ENCODE peak calls at places on chromosomes 11 and 22, in six cellular contexts. One of them, this sample, is unnamed.

GRCh38 chr11:201936-202335 is 5.3 kb downstream of the BET1L start:
- DNase-seq in psoas muscle: no peak
- DNase-seq in brain microvascular endothelial cell: no peak
- DNase-seq in GM23248: no peak
- DNase-seq in fibroblast of villous mesenchyme: no peak
- DNase-seq in esophagus squamous epithelium: no peak
- DNase-seq in this sample: no peak

GRCh38 chr11:96538104-96538503 is 148.3 kb downstream of the JRKL start:
- DNase-seq in psoas muscle: no peak
- DNase-seq in brain microvascular endothelial cell: no peak
- DNase-seq in GM23248: no peak
- DNase-seq in fibroblast of villous mesenchyme: no peak
- DNase-seq in esophagus squamous epithelium: no peak
- DNase-seq in this sample: no peak

GRCh38 chr22:49320714-49321476 is 506.8 kb downstream of the BRD1 start:
- DNase-seq in psoas muscle: no peak
- DNase-seq in brain microvascular endothelial cell: no peak
- DNase-seq in GM23248: no peak
- DNase-seq in fibroblast of villous mesenchyme: no peak
- DNase-seq in esophagus squamous epithelium: no peak
- DNase-seq in this sample: peak

GRCh38 chr22:36397081-36397766 is 9.5 kb upstream of the MYH9 start:
- DNase-seq in psoas muscle: no peak
- DNase-seq in brain microvascular endothelial cell: peak
- DNase-seq in GM23248: peak
- DNase-seq in fibroblast of villous mesenchyme: peak
- DNase-seq in esophagus squamous epithelium: no peak
- DNase-seq in this sample: no peak

GRCh38 chr11:93842461-93842860 is 8.0 kb downstream of the VSTM5 start:
- DNase-seq in psoas muscle: no peak
- DNase-seq in brain microvascular endothelial cell: peak
- DNase-seq in GM23248: peak
- DNase-seq in fibroblast of villous mesenchyme: no peak
- DNase-seq in esophagus squamous epithelium: no peak
- DNase-seq in this sample: no peak

GRCh38 chr11:3984896-3985295 is 109.7 kb upstream of the RRM1 start:
- DNase-seq in psoas muscle: no peak
- DNase-seq in brain microvascular endothelial cell: no peak
- DNase-seq in GM23248: no peak
- DNase-seq in fibroblast of villous mesenchyme: peak
- DNase-seq in esophagus squamous epithelium: no peak
- DNase-seq in this sample: no peak

GRCh38 chr11:110317516-110317932 is 21.1 kb upstream of the RDX start:
- DNase-seq in psoas muscle: no peak
- DNase-seq in brain microvascular endothelial cell: peak
- DNase-seq in GM23248: peak
- DNase-seq in fibroblast of villous mesenchyme: peak
- DNase-seq in esophagus squamous epithelium: no peak
- DNase-seq in this sample: no peak

GRCh38 chr11:67416416-67417335 is 1.2 kb downstream of the CARNS1 start:
- DNase-seq in psoas muscle: no peak
- DNase-seq in brain microvascular endothelial cell: no peak
- DNase-seq in GM23248: peak
- DNase-seq in fibroblast of villous mesenchyme: no peak
- DNase-seq in esophagus squamous epithelium: no peak
- DNase-seq in this sample: no peak

GRCh38 chr22:40588726-40589125 is 47.8 kb downstream of the MRTFA start:
- DNase-seq in psoas muscle: no peak
- DNase-seq in brain microvascular endothelial cell: peak
- DNase-seq in GM23248: peak
- DNase-seq in fibroblast of villous mesenchyme: peak
- DNase-seq in esophagus squamous epithelium: no peak
- DNase-seq in this sample: no peak

GRCh38 chr11:46677169-46677568 is 23.2 kb downstream of the ARHGAP1 start:
- DNase-seq in psoas muscle: no peak
- DNase-seq in brain microvascular endothelial cell: no peak
- DNase-seq in GM23248: no peak
- DNase-seq in fibroblast of villous mesenchyme: no peak
- DNase-seq in esophagus squamous epithelium: no peak
- DNase-seq in this sample: no peak

GRCh38 chr22:43210631-43211515 is 23.9 kb upstream of the TTLL12 start:
- DNase-seq in psoas muscle: no peak
- DNase-seq in brain microvascular endothelial cell: no peak
- DNase-seq in GM23248: no peak
- DNase-seq in fibroblast of villous mesenchyme: no peak
- DNase-seq in esophagus squamous epithelium: no peak
- DNase-seq in this sample: no peak

GRCh38 chr11:127943763-127944162 is 643.6 kb downstream of the ETS1 start:
- DNase-seq in psoas muscle: no peak
- DNase-seq in brain microvascular endothelial cell: no peak
- DNase-seq in GM23248: peak
- DNase-seq in fibroblast of villous mesenchyme: no peak
- DNase-seq in esophagus squamous epithelium: no peak
- DNase-seq in this sample: no peak

GRCh38 chr11:45806072-45806933 is 1.4 kb downstream of the SLC35C1 start:
- DNase-seq in psoas muscle: no peak
- DNase-seq in brain microvascular endothelial cell: no peak
- DNase-seq in GM23248: no peak
- DNase-seq in fibroblast of villous mesenchyme: no peak
- DNase-seq in esophagus squamous epithelium: no peak
- DNase-seq in this sample: peak

GRCh38 chr11:1756791-1757771 is 6.6 kb downstream of the CTSD start:
- DNase-seq in psoas muscle: peak
- DNase-seq in brain microvascular endothelial cell: no peak
- DNase-seq in GM23248: no peak
- DNase-seq in fibroblast of villous mesenchyme: no peak
- DNase-seq in esophagus squamous epithelium: no peak
- DNase-seq in this sample: no peak

GRCh38 chr11:123033895-123034294 is 28.0 kb downstream of the HSPA8 start:
- DNase-seq in psoas muscle: no peak
- DNase-seq in brain microvascular endothelial cell: no peak
- DNase-seq in GM23248: peak
- DNase-seq in fibroblast of villous mesenchyme: no peak
- DNase-seq in esophagus squamous epithelium: no peak
- DNase-seq in this sample: no peak

GRCh38 chr11:88523362-88524028 is 186.0 kb upstream of the CTSC start:
- DNase-seq in psoas muscle: no peak
- DNase-seq in brain microvascular endothelial cell: no peak
- DNase-seq in GM23248: peak
- DNase-seq in fibroblast of villous mesenchyme: peak
- DNase-seq in esophagus squamous epithelium: no peak
- DNase-seq in this sample: no peak

GRCh38 chr11:7577883-7578242 is 64.1 kb downstream of the PPFIBP2 start:
- DNase-seq in psoas muscle: no peak
- DNase-seq in brain microvascular endothelial cell: peak
- DNase-seq in GM23248: peak
- DNase-seq in fibroblast of villous mesenchyme: no peak
- DNase-seq in esophagus squamous epithelium: no peak
- DNase-seq in this sample: no peak

GRCh38 chr11:7577226-7577882 is 63.6 kb downstream of the PPFIBP2 start:
- DNase-seq in psoas muscle: peak
- DNase-seq in brain microvascular endothelial cell: no peak
- DNase-seq in GM23248: peak
- DNase-seq in fibroblast of villous mesenchyme: no peak
- DNase-seq in esophagus squamous epithelium: no peak
- DNase-seq in this sample: peak

GRCh38 chr11:7576671-7577225 is 62.9 kb downstream of the PPFIBP2 start:
- DNase-seq in psoas muscle: peak
- DNase-seq in brain microvascular endothelial cell: no peak
- DNase-seq in GM23248: peak
- DNase-seq in fibroblast of villous mesenchyme: peak
- DNase-seq in esophagus squamous epithelium: no peak
- DNase-seq in this sample: peak

GRCh38 chr11:7574491-7575129 is 60.8 kb downstream of the PPFIBP2 start:
- DNase-seq in psoas muscle: no peak
- DNase-seq in brain microvascular endothelial cell: no peak
- DNase-seq in GM23248: no peak
- DNase-seq in fibroblast of villous mesenchyme: no peak
- DNase-seq in esophagus squamous epithelium: no peak
- DNase-seq in this sample: no peak

GRCh38 chr11:7575841-7576451 is 62.1 kb downstream of the PPFIBP2 start:
- DNase-seq in psoas muscle: no peak
- DNase-seq in brain microvascular endothelial cell: no peak
- DNase-seq in GM23248: peak
- DNase-seq in fibroblast of villous mesenchyme: no peak
- DNase-seq in esophagus squamous epithelium: no peak
- DNase-seq in this sample: peak
- H3K4me3 ChIP-seq in psoas muscle: peak
- H3K4me3 ChIP-seq in brain microvascular endothelial cell: no peak
- H3K4me3 ChIP-seq in GM23248: no peak
- H3K4me3 ChIP-seq in fibroblast of villous mesenchyme: no peak
- H3K4me3 ChIP-seq in esophagus squamous epithelium: no peak
- H3K4me3 ChIP-seq in this sample: no peak

DNA sequence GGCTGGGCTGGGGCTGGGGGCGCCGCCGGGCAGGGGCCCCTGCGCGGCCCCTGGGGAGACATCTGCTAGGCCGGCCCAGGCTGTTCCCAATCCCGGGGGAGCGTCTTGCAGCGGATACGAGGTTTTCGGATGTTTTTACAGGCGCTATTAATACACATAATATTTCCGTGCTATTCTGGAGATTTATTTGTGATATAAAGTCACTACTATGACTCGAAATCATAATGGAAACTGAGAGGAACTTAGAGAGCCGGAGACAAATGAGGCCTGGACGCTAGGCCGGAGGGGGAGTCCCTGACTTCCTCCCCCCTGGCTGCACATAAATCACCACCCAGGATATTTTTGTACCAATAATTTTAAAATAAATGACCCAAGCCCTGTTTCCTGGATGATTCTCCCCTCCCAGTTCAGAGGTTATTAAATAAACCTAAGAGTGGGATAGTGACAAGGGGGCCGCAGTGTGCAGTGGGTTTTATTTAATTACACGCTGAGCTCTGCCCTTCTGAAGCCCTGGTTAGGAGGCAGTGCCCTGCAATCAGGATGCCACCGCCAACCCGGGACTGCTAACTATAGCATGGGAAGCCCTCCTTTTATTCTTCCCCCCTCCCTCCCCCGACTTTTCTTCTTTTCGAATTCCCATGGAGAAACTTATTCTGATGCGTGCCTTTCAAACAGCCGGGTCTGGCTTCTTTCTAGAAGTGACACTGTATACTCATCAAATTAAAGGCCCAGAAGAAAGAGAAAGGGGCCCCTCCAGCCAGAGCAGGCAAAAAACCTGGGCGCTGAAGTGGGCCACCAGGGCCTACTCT is 91.5 kb upstream of the ANO1 start:
- DNase-seq in psoas muscle: no peak
- DNase-seq in brain microvascular endothelial cell: no peak
- DNase-seq in GM23248: no peak
- DNase-seq in fibroblast of villous mesenchyme: no peak
- DNase-seq in esophagus squamous epithelium: no peak
- DNase-seq in this sample: no peak
- H3K4me3 ChIP-seq in psoas muscle: peak
- H3K4me3 ChIP-seq in brain microvascular endothelial cell: no peak
- H3K4me3 ChIP-seq in GM23248: no peak
- H3K4me3 ChIP-seq in fibroblast of villous mesenchyme: no peak
- H3K4me3 ChIP-seq in esophagus squamous epithelium: peak
- H3K4me3 ChIP-seq in this sample: peak

DNA sequence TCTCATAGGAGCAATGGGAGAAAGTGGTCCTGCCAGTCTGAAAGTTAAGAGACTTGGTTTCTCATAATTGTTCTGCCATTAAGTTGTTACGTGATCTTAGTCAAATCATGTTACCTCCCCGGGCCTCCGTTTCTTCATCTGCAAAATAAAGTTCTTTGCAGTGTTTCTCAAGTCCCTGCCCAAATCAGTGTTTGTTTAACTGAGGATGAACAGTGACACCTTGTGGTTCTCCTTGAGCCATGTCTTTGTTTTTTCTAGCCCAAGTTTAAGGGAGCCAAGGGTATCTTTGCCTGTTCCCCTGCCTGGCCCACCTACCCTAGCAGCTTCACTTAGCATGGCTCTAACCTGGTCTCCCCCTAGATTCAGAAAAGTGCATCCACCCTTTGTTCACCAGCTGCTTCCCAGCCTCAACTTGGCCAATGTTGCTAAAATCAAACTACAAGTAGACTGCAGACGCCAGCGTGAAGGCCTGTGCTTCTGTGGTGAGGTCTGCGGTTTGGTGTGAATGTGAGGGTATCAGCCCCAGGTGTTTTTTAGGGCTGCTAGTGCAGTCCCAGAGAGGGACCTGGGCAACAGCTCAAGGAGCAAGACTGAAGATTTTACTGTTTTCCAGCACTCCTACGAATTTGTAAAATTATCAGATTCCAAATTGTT is 35.5 kb downstream of the FZD4 start:
- DNase-seq in psoas muscle: no peak
- DNase-seq in brain microvascular endothelial cell: peak
- DNase-seq in GM23248: peak
- DNase-seq in fibroblast of villous mesenchyme: peak
- DNase-seq in esophagus squamous epithelium: no peak
- DNase-seq in this sample: no peak
- H3K4me3 ChIP-seq in psoas muscle: no peak
- H3K4me3 ChIP-seq in brain microvascular endothelial cell: no peak
- H3K4me3 ChIP-seq in GM23248: no peak
- H3K4me3 ChIP-seq in fibroblast of villous mesenchyme: no peak
- H3K4me3 ChIP-seq in esophagus squamous epithelium: no peak
- H3K4me3 ChIP-seq in this sample: peak

GRCh38 chr11:31816467-31817053 is 5.4 kb upstream of the PAX6 start:
- DNase-seq in psoas muscle: no peak
- DNase-seq in brain microvascular endothelial cell: no peak
- DNase-seq in GM23248: no peak
- DNase-seq in fibroblast of villous mesenchyme: no peak
- DNase-seq in esophagus squamous epithelium: no peak
- DNase-seq in this sample: no peak

GRCh38 chr11:31817621-31818493 is 6.7 kb upstream of the PAX6 start:
- DNase-seq in psoas muscle: no peak
- DNase-seq in brain microvascular endothelial cell: no peak
- DNase-seq in GM23248: no peak
- DNase-seq in fibroblast of villous mesenchyme: no peak
- DNase-seq in esophagus squamous epithelium: no peak
- DNase-seq in this sample: no peak

GRCh38 chr11:31813961-31814868 is 3.1 kb upstream of the PAX6 start:
- DNase-seq in psoas muscle: no peak
- DNase-seq in brain microvascular endothelial cell: no peak
- DNase-seq in GM23248: no peak
- DNase-seq in fibroblast of villous mesenchyme: no peak
- DNase-seq in esophagus squamous epithelium: no peak
- DNase-seq in this sample: no peak

GRCh38 chr11:31817054-31817620 is 6.0 kb upstream of the PAX6 start:
- DNase-seq in psoas muscle: no peak
- DNase-seq in brain microvascular endothelial cell: no peak
- DNase-seq in GM23248: no peak
- DNase-seq in fibroblast of villous mesenchyme: no peak
- DNase-seq in esophagus squamous epithelium: no peak
- DNase-seq in this sample: no peak

DNA sequence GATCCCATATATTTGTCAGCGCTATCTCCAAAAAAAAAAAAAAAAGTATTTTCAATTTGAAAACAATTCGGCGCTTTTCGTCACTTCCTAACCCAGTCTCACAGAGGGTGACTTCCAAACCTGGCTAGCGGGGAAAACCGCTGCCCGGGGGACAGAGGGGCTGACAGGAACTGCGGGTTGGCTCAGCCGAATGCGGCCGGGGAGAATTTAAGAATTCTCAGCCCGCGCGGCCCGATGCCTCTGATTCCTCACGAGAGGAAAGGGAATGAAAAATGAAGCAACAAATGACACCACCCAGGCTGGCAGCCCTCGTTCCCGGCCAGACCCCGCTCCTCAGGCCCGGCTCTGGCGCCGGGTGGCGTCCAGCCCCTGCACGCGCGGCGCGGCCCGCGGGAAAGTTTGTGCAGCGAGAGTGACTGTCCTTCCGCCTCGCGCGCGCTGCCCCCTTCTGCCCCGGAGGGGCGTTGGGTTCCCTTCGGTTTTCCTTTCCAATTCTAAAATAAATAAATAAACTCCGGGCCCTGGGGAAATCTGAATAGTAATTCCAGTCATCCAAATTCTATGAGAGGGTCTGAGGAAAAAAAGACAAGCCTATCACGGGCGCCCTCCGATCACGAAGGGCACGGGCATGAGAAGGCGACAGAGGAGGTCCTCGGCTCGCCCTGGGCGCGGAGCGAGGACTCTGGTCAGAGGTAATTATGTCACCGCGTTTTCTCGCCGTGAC is 4.8 kb upstream of the PAX6 start:
- DNase-seq in psoas muscle: no peak
- DNase-seq in brain microvascular endothelial cell: no peak
- DNase-seq in GM23248: peak
- DNase-seq in fibroblast of villous mesenchyme: no peak
- DNase-seq in esophagus squamous epithelium: no peak
- DNase-seq in this sample: no peak
- H3K4me3 ChIP-seq in psoas muscle: peak
- H3K4me3 ChIP-seq in brain microvascular endothelial cell: no peak
- H3K4me3 ChIP-seq in GM23248: peak
- H3K4me3 ChIP-seq in fibroblast of villous mesenchyme: no peak
- H3K4me3 ChIP-seq in esophagus squamous epithelium: peak
- H3K4me3 ChIP-seq in this sample: peak

This sample was measured in ascending aorta.